ENCODE peak calls at places on chromosomes 3 and 15, in five cellular contexts. One of them, this sample, is unnamed.

GRCh38 chr3:126811530-126811929 is 107.5 kb downstream of the CHCHD6 start:
- DNase-seq in RWPE2: no peak
- DNase-seq in OCI-LY7: no peak
- DNase-seq in pancreas: no peak
- DNase-seq in heart left ventricle: no peak
- DNase-seq in this sample: no peak

GRCh38 chr3:150787741-150788370 is 24.9 kb upstream of the SIAH2 start:
- DNase-seq in RWPE2: no peak
- DNase-seq in OCI-LY7: peak; percentile 76
- DNase-seq in pancreas: peak; percentile 70
- DNase-seq in heart left ventricle: peak; percentile 88
- DNase-seq in this sample: peak; percentile 93

GRCh38 chr3:94083261-94083660 is 20.4 kb downstream of the NSUN3 start:
- DNase-seq in RWPE2: no peak
- DNase-seq in OCI-LY7: no peak
- DNase-seq in pancreas: no peak
- DNase-seq in heart left ventricle: no peak
- DNase-seq in this sample: no peak

GRCh38 chr3:161576733-161577510 is 80.3 kb downstream of the OTOL1 start:
- DNase-seq in RWPE2: no peak
- DNase-seq in OCI-LY7: no peak
- DNase-seq in pancreas: no peak
- DNase-seq in heart left ventricle: no peak
- DNase-seq in this sample: no peak

GRCh38 chr3:33007776-33008175 is 56.3 kb downstream of the CCR4 start:
- DNase-seq in RWPE2: no peak
- DNase-seq in OCI-LY7: no peak
- DNase-seq in pancreas: no peak
- DNase-seq in heart left ventricle: no peak
- DNase-seq in this sample: no peak

GRCh38 chr3:190532626-190533155 is 18.8 kb downstream of the IL1RAP start:
- DNase-seq in RWPE2: no peak
- DNase-seq in OCI-LY7: no peak
- DNase-seq in pancreas: no peak
- DNase-seq in heart left ventricle: no peak
- DNase-seq in this sample: peak; percentile 20

GRCh38 chr3:43907508-43907858 is 216.7 kb downstream of the ABHD5 start:
- DNase-seq in RWPE2: no peak
- DNase-seq in OCI-LY7: peak; percentile 81
- DNase-seq in pancreas: no peak
- DNase-seq in heart left ventricle: no peak
- DNase-seq in this sample: no peak

GRCh38 chr3:23249961-23250360 is 46.8 kb downstream of the UBE2E2 start:
- DNase-seq in RWPE2: no peak
- DNase-seq in OCI-LY7: no peak
- DNase-seq in pancreas: no peak
- DNase-seq in heart left ventricle: no peak
- DNase-seq in this sample: no peak

GRCh38 chr15:50182233-50183013 is 427 bp downstream of the SLC27A2 start:
- DNase-seq in RWPE2: peak; percentile 76
- DNase-seq in OCI-LY7: no peak
- DNase-seq in pancreas: peak; percentile 3
- DNase-seq in heart left ventricle: no peak
- DNase-seq in this sample: peak; percentile 61

GRCh38 chr3:129016725-129017530 is 15.8 kb downstream of the EFCC1 start:
- DNase-seq in RWPE2: no peak
- DNase-seq in OCI-LY7: peak; percentile 51
- DNase-seq in pancreas: no peak
- DNase-seq in heart left ventricle: peak; percentile 82
- DNase-seq in this sample: peak; percentile 70

GRCh38 chr3:128907706-128908445 is 28.5 kb downstream of the ACAD9 start:
- DNase-seq in RWPE2: no peak
- DNase-seq in OCI-LY7: no peak
- DNase-seq in pancreas: no peak
- DNase-seq in heart left ventricle: no peak
- DNase-seq in this sample: no peak

GRCh38 chr15:59174846-59175831 is 31.5 kb upstream of the LDHAL6B start:
- DNase-seq in RWPE2: peak; percentile 47
- DNase-seq in OCI-LY7: peak; percentile 71
- DNase-seq in pancreas: no peak
- DNase-seq in heart left ventricle: peak; percentile 61
- DNase-seq in this sample: peak; percentile 63

GRCh38 chr15:97840501-97840900 is 120.0 kb upstream of the ARRDC4 start:
- DNase-seq in RWPE2: no peak
- DNase-seq in OCI-LY7: no peak
- DNase-seq in pancreas: no peak
- DNase-seq in heart left ventricle: no peak
- DNase-seq in this sample: no peak

GRCh38 chr3:195876297-195877031 is 31.9 kb downstream of the TNK2 start:
- DNase-seq in RWPE2: no peak
- DNase-seq in OCI-LY7: no peak
- DNase-seq in pancreas: no peak
- DNase-seq in heart left ventricle: no peak
- DNase-seq in this sample: peak; percentile 81

GRCh38 chr15:85760049-85760448 is 34.7 kb downstream of the KLHL25 start:
- DNase-seq in RWPE2: no peak
- DNase-seq in OCI-LY7: no peak
- DNase-seq in pancreas: no peak
- DNase-seq in heart left ventricle: no peak
- DNase-seq in this sample: no peak

GRCh38 chr3:65149877-65150276 is 462.1 kb upstream of the ADAMTS9 start:
- DNase-seq in RWPE2: no peak
- DNase-seq in OCI-LY7: no peak
- DNase-seq in pancreas: no peak
- DNase-seq in heart left ventricle: no peak
- DNase-seq in this sample: no peak

GRCh38 chr3:64266065-64266874 is 41.0 kb upstream of the PRICKLE2 start:
- DNase-seq in RWPE2: no peak
- DNase-seq in OCI-LY7: no peak
- DNase-seq in pancreas: no peak
- DNase-seq in heart left ventricle: no peak
- DNase-seq in this sample: no peak

GRCh38 chr15:73081321-73081958 is 29.2 kb downstream of the NEO1 start:
- DNase-seq in RWPE2: no peak
- DNase-seq in OCI-LY7: peak; percentile 51
- DNase-seq in pancreas: no peak
- DNase-seq in heart left ventricle: no peak
- DNase-seq in this sample: no peak

GRCh38 chr15:82118040-82118439 is 72.2 kb upstream of the MEX3B start:
- DNase-seq in RWPE2: no peak
- DNase-seq in OCI-LY7: no peak
- DNase-seq in pancreas: no peak
- DNase-seq in heart left ventricle: no peak
- DNase-seq in this sample: no peak

GRCh38 chr3:12267380-12268030 is 21.4 kb upstream of the PPARG start:
- DNase-seq in RWPE2: no peak
- DNase-seq in OCI-LY7: no peak
- DNase-seq in pancreas: no peak
- DNase-seq in heart left ventricle: no peak
- DNase-seq in this sample: no peak

GRCh38 chr3:4421121-4421520 is 45.9 kb downstream of the SUMF1 start:
- DNase-seq in RWPE2: no peak
- DNase-seq in OCI-LY7: no peak
- DNase-seq in pancreas: no peak
- DNase-seq in heart left ventricle: no peak
- DNase-seq in this sample: no peak

GRCh38 chr3:159775372-159775961 is 213.2 kb upstream of the IL12A start:
- DNase-seq in RWPE2: no peak
- DNase-seq in OCI-LY7: no peak
- DNase-seq in pancreas: no peak
- DNase-seq in heart left ventricle: peak; percentile 61
- DNase-seq in this sample: no peak

GRCh38 chr3:39294446-39295183 is 14.8 kb upstream of the CX3CR1 start:
- DNase-seq in RWPE2: no peak
- DNase-seq in OCI-LY7: no peak
- DNase-seq in pancreas: no peak
- DNase-seq in heart left ventricle: no peak
- DNase-seq in this sample: no peak

GRCh38 chr3:56629044-56629443 is 54.0 kb downstream of the TASOR start:
- DNase-seq in RWPE2: no peak
- DNase-seq in OCI-LY7: no peak
- DNase-seq in pancreas: no peak
- DNase-seq in heart left ventricle: no peak
- DNase-seq in this sample: no peak

GRCh38 chr3:159418571-159419526 is 569.8 kb upstream of the IL12A start:
- DNase-seq in RWPE2: no peak
- DNase-seq in OCI-LY7: no peak
- DNase-seq in pancreas: no peak
- DNase-seq in heart left ventricle: no peak
- DNase-seq in this sample: no peak

GRCh38 chr15:77983708-77984445 is 93.6 kb downstream of the TBC1D2B start:
- DNase-seq in RWPE2: peak; percentile 71
- DNase-seq in OCI-LY7: no peak
- DNase-seq in pancreas: no peak
- DNase-seq in heart left ventricle: peak; percentile 26
- DNase-seq in this sample: no peak

GRCh38 chr15:101526890-101527289 is 37.4 kb upstream of the PCSK6 start:
- DNase-seq in RWPE2: no peak
- DNase-seq in OCI-LY7: no peak
- DNase-seq in pancreas: no peak
- DNase-seq in heart left ventricle: no peak
- DNase-seq in this sample: no peak

GRCh38 chr3:176740891-176741290 is 456.4 kb downstream of the TBL1XR1 start:
- DNase-seq in RWPE2: no peak
- DNase-seq in OCI-LY7: no peak
- DNase-seq in pancreas: no peak
- DNase-seq in heart left ventricle: no peak
- DNase-seq in this sample: no peak

GRCh38 chr3:46061108-46061507 is 33.8 kb upstream of the XCR1 start:
- DNase-seq in RWPE2: no peak
- DNase-seq in OCI-LY7: no peak
- DNase-seq in pancreas: no peak
- DNase-seq in heart left ventricle: no peak
- DNase-seq in this sample: no peak
- H3K4me1 ChIP-seq in RWPE2: no peaks in the 10 kb centered on the region
- H3K4me1 ChIP-seq in OCI-LY7: peaks cover 12% of the 10 kb centered on the region
- H3K4me1 ChIP-seq in pancreas: no peaks in the 10 kb centered on the region
- H3K4me1 ChIP-seq in heart left ventricle: peaks cover 21% of the 10 kb centered on the region
- H3K4me1 ChIP-seq in this sample: peaks cover 18% of the 10 kb centered on the region

GRCh38 chr3:133991637-133992036 is 38.1 kb downstream of the SLCO2A1 start:
- DNase-seq in RWPE2: no peak
- DNase-seq in OCI-LY7: no peak
- DNase-seq in pancreas: no peak
- DNase-seq in heart left ventricle: no peak
- DNase-seq in this sample: no peak
- H3K4me1 ChIP-seq in RWPE2: peaks cover 17% of the 10 kb centered on the region
- H3K4me1 ChIP-seq in OCI-LY7: no peaks in the 10 kb centered on the region
- H3K4me1 ChIP-seq in pancreas: no peaks in the 10 kb centered on the region
- H3K4me1 ChIP-seq in heart left ventricle: peaks cover 14% of the 10 kb centered on the region
- H3K4me1 ChIP-seq in this sample: peaks cover 27% of the 10 kb centered on the region

GRCh38 chr3:86985427-86985826 is 5.5 kb downstream of the VGLL3 start:
- DNase-seq in RWPE2: no peak
- DNase-seq in OCI-LY7: no peak
- DNase-seq in pancreas: no peak
- DNase-seq in heart left ventricle: no peak
- DNase-seq in this sample: no peak
- H3K4me1 ChIP-seq in RWPE2: peaks cover 21% of the 10 kb centered on the region
- H3K4me1 ChIP-seq in OCI-LY7: no peaks in the 10 kb centered on the region
- H3K4me1 ChIP-seq in pancreas: no peaks in the 10 kb centered on the region
- H3K4me1 ChIP-seq in heart left ventricle: no peaks in the 10 kb centered on the region
- H3K4me1 ChIP-seq in this sample: no peaks in the 10 kb centered on the region

GRCh38 chr15:36605626-36606263 is 26.3 kb downstream of the CDIN1 start:
- DNase-seq in RWPE2: no peak
- DNase-seq in OCI-LY7: no peak
- DNase-seq in pancreas: no peak
- DNase-seq in heart left ventricle: no peak
- DNase-seq in this sample: no peak

GRCh38 chr15:36598529-36599177 is 19.2 kb downstream of the CDIN1 start:
- DNase-seq in RWPE2: no peak
- DNase-seq in OCI-LY7: no peak
- DNase-seq in pancreas: no peak
- DNase-seq in heart left ventricle: no peak
- DNase-seq in this sample: no peak

GRCh38 chr15:36599824-36600365 is 20.5 kb downstream of the CDIN1 start:
- DNase-seq in RWPE2: no peak
- DNase-seq in OCI-LY7: no peak
- DNase-seq in pancreas: no peak
- DNase-seq in heart left ventricle: no peak
- DNase-seq in this sample: no peak

GRCh38 chr15:36601497-36601932 is 22.1 kb downstream of the CDIN1 start:
- DNase-seq in RWPE2: no peak
- DNase-seq in OCI-LY7: no peak
- DNase-seq in pancreas: no peak
- DNase-seq in heart left ventricle: peak; percentile 79
- DNase-seq in this sample: no peak

GRCh38 chr15:36601952-36602351 is 22.5 kb downstream of the CDIN1 start:
- DNase-seq in RWPE2: no peak
- DNase-seq in OCI-LY7: no peak
- DNase-seq in pancreas: no peak
- DNase-seq in heart left ventricle: no peak
- DNase-seq in this sample: no peak
- H3K4me1 ChIP-seq in RWPE2: peaks cover 4% of the 10 kb centered on the region
- H3K4me1 ChIP-seq in OCI-LY7: no peaks in the 10 kb centered on the region
- H3K4me1 ChIP-seq in pancreas: no peaks in the 10 kb centered on the region
- H3K4me1 ChIP-seq in heart left ventricle: peaks cover 41% of the 10 kb centered on the region
- H3K4me1 ChIP-seq in this sample: no peaks in the 10 kb centered on the region

GRCh38 chr3:172131746-172132145 is 92.4 kb downstream of the FNDC3B start:
- DNase-seq in RWPE2: no peak
- DNase-seq in OCI-LY7: no peak
- DNase-seq in pancreas: no peak
- DNase-seq in heart left ventricle: no peak
- DNase-seq in this sample: no peak
- H3K4me1 ChIP-seq in RWPE2: peaks cover 76% of the 10 kb centered on the region
- H3K4me1 ChIP-seq in OCI-LY7: peaks cover 15% of the 10 kb centered on the region
- H3K4me1 ChIP-seq in pancreas: peaks cover 30% of the 10 kb centered on the region
- H3K4me1 ChIP-seq in heart left ventricle: peaks cover 64% of the 10 kb centered on the region
- H3K4me1 ChIP-seq in this sample: peaks cover 98% of the 10 kb centered on the region

DNA sequence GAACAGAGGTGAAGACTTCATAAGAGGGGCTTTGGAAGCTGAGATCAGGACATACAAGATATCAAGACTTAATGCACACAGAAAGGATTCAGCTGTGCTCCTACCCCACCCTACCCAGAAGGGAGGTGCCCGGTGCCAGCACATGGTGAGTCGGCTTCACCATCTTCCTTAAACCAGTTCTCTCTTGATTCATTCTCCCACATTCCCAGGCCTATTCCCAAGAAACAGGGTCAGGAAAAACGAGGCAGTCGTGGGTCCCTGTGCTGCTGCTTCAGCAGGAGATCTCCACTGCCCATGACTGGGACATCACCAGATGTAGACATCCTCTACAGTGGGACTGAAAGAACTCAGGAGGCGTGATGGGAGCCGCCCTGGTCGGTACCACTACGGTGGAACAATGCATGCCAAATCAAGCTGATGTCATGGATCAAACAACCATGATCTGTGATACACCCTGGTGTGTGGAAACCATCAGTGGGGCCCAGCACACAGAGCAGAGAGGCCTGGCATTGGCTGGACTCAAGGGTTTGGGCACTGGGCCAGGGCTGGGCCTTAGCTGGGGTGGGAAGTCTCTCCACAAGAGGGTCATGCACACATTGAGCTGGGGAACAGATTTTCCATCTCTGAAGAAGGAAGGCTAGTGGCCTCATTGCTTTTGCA is 41.9 kb downstream of the CCDC12 start:
- DNase-seq in RWPE2: no peak
- DNase-seq in OCI-LY7: no peak
- DNase-seq in pancreas: no peak
- DNase-seq in heart left ventricle: peak; percentile 84
- DNase-seq in this sample: peak; percentile 68
- H3K4me1 ChIP-seq in RWPE2: peaks cover 49% of the 10 kb centered on the region
- H3K4me1 ChIP-seq in OCI-LY7: peaks cover 79% of the 10 kb centered on the region
- H3K4me1 ChIP-seq in pancreas: peaks cover 92% of the 10 kb centered on the region
- H3K4me1 ChIP-seq in heart left ventricle: peaks cover 94% of the 10 kb centered on the region
- H3K4me1 ChIP-seq in this sample: peaks cover 91% of the 10 kb centered on the region

This sample was measured in lower lobe of right lung.